ENCODE peak calls at places on chromosomes 16 and 17, in six cellular contexts. Q is type B pancreatic cell; T is cardiac fibroblast; M is activated naive CD4-positive, alpha-beta T cell; C is activated CD4-positive, alpha-beta memory T cell treated with anti-CD3 and anti-CD28 coated beads, Interleukin-2, amount 10 ng/mL, durations not matched to agents 7 days and 5 days; H is head of caudate nucleus. K is an unnamed sample.

GRCh38 chr17:35752945-35753764 is at the start of gene GAS2L2:
- DNase-seq in Q (no peak), T (no peak), M (no peak), C (no peak), H (no peak), K (no peak)

GRCh38 chr17:76345377-76345945 is 8.3 kb downstream of the PRPSAP1 start:
- DNase-seq in Q (no peak), T (no peak), M (no peak), C (no peak), H (no peak), K (no peak)

GRCh38 chr16:75584108-75584507 is 17.9 kb downstream of the GABARAPL2 start:
- DNase-seq in Q (no peak), T (no peak), M (no peak), C (no peak), H (no peak), K (no peak)

GRCh38 chr17:48066192-48066591 is 18.0 kb downstream of the NFE2L1 start:
- DNase-seq in Q (no peak), T (no peak), M (no peak), C (no peak), H (no peak), K (no peak)

GRCh38 chr17:5698959-5699358 is 114.7 kb upstream of the NLRP1 start:
- DNase-seq in Q (no peak), T (no peak), M (no peak), C (no peak), H (no peak), K (no peak)

GRCh38 chr16:89153848-89154271 is 17.7 kb upstream of the CDH15 start:
- DNase-seq in Q (no peak), T (no peak), M (no peak), C (no peak), H (no peak), K (no peak)

GRCh38 chr17:80446645-80447405 is 29.6 kb downstream of the NPTX1 start:
- DNase-seq in Q (no peak), T (peak; percentile 24), M (no peak), C (no peak), H (no peak), K (no peak)

GRCh38 chr17:46766493-46767491 is 51.7 kb downstream of the WNT3 start:
- DNase-seq in Q (peak; percentile 43), T (no peak), M (no peak), C (peak; percentile 14), H (no peak), K (no peak)

GRCh38 chr16:50747206-50747956 is 5.5 kb downstream of the CYLD start:
- DNase-seq in Q (no peak), T (peak; percentile 25), M (no peak), C (peak; percentile 35), H (no peak), K (no peak)

GRCh38 chr17:74779948-74780400 is 3.8 kb upstream of the NAT9 start:
- DNase-seq in Q (no peak), T (no peak), M (no peak), C (peak; percentile 88), H (no peak), K (peak; percentile 65)

GRCh38 chr17:21163101-21163500 is 36.3 kb downstream of the DHRS7B start:
- DNase-seq in Q (no peak), T (no peak), M (no peak), C (no peak), H (no peak), K (no peak)

GRCh38 chr17:37488009-37488604 is 1.6 kb upstream of the DUSP14 start:
- DNase-seq in Q (no peak), T (peak; percentile 96), M (no peak), C (no peak), H (no peak), K (peak; percentile 45)

GRCh38 chr17:18017958-18018357 is 21.0 kb downstream of the ATPAF2 start:
- DNase-seq in Q (no peak), T (peak; percentile 25), M (no peak), C (no peak), H (no peak), K (no peak)

GRCh38 chr17:39196820-39197331 is 593 bp downstream of the CACNB1 start:
- DNase-seq in Q (no peak), T (no peak), M (no peak), C (peak; percentile 31), H (no peak), K (peak; percentile 79)

GRCh38 chr17:8726951-8727555 is 17.6 kb downstream of the CCDC42 start:
- DNase-seq in Q (no peak), T (no peak), M (no peak), C (no peak), H (no peak), K (no peak)

GRCh38 chr16:66904428-66904845 is 14.2 kb downstream of the CDH16 start:
- DNase-seq in Q (no peak), T (no peak), M (no peak), C (no peak), H (no peak), K (no peak)

GRCh38 chr16:68065716-68066305 is 19.4 kb upstream of the NFATC3 start:
- DNase-seq in Q (peak; percentile 8), T (peak; percentile 95), M (no peak), C (no peak), H (no peak), K (peak; percentile 54)

GRCh38 chr16:747978-748746 is 7.4 kb upstream of the CIAO3 start:
- DNase-seq in Q (no peak), T (no peak), M (no peak), C (no peak), H (no peak), K (no peak)

GRCh38 chr16:30767767-30768465 is 5.8 kb downstream of the RNF40 start:
- DNase-seq in Q (no peak), T (no peak), M (no peak), C (no peak), H (no peak), K (no peak)

GRCh38 chr17:4721203-4722135 is 9.8 kb upstream of the MED11 start:
- DNase-seq in Q (no peak), T (peak; percentile 37), M (no peak), C (peak; percentile 35), H (no peak), K (peak; percentile 86)

K was measured in lung.